ENCODE peak calls at places on chromosomes 12 and 14, in four cellular contexts. R is HCT116, D is fibroblast of mammary gland, A is choroid plexus epithelial cell. Q is an unnamed sample.

GRCh38 chr12:58299371-58299770 is 358.0 kb downstream of the ATP23 start:
- DNase-seq in A (no peak), D (no peak), R (no peak), Q (no peak)

GRCh38 chr12:2057041-2057792 is 4.4 kb downstream of the CACNA1C start:
- DNase-seq in A (peak; percentile 68), D (peak; percentile 57), R (peak; percentile 34), Q (peak; percentile 84)

GRCh38 chr14:88933203-88933602 is 108.8 kb downstream of the TTC8 start:
- DNase-seq in A (peak; percentile 38), R (no peak), D (no peak), Q (no peak)

GRCh38 chr12:14113031-14113430 is 131.6 kb upstream of the GRIN2B start:
- DNase-seq in D (no peak), R (no peak), A (no peak), Q (no peak)

GRCh38 chr14:37544407-37544806 is 50.6 kb downstream of the FOXA1 start:
- DNase-seq in A (no peak), D (no peak), R (no peak), Q (no peak)

GRCh38 chr14:61812347-61813100 is 50.3 kb downstream of the SNAPC1 start:
- DNase-seq in R (no peak), A (peak; percentile 13), D (no peak), Q (no peak)

GRCh38 chr14:24323341-24323740 is 11.5 kb downstream of the ADCY4 start:
- DNase-seq in R (no peak), A (no peak), D (no peak), Q (no peak)

GRCh38 chr12:54356951-54357356 is 7.3 kb downstream of the GPR84 start:
- DNase-seq in A (no peak), R (no peak), D (no peak), Q (no peak)

GRCh38 chr12:24379038-24379437 is 429.6 kb upstream of the SOX5 start:
- DNase-seq in A (no peak), R (no peak), D (no peak), Q (no peak)

GRCh38 chr12:104682790-104683279 is 226.1 kb downstream of the CHST11 start:
- DNase-seq in A (no peak), D (no peak), R (no peak), Q (no peak)

GRCh38 chr12:42086021-42086420 is 58.7 kb downstream of the GXYLT1 start:
- DNase-seq in A (peak; percentile 86), D (peak; percentile 31), R (no peak), Q (no peak)

GRCh38 chr12:26513357-26514043 is 318.1 kb downstream of the SSPN start:
- DNase-seq in D (no peak), R (no peak), A (no peak), Q (no peak)

GRCh38 chr14:61101803-61102548 is 120.9 kb downstream of the SLC38A6 start:
- DNase-seq in R (no peak), A (peak; percentile 75), D (peak; percentile 82), Q (peak; percentile 60)

GRCh38 chr12:52007158-52007921 is 594 bp downstream of the TAMALIN start:
- DNase-seq in R (no peak), D (no peak), A (peak; percentile 31), Q (no peak)

GRCh38 chr14:23185046-23185445 is 1.6 kb upstream of the SLC7A8 start:
- DNase-seq in A (peak; percentile 66), R (no peak), D (peak; percentile 46), Q (no peak)

GRCh38 chr14:33943081-33943480 is 7.8 kb downstream of the EGLN3 start:
- DNase-seq in A (no peak), D (no peak), R (no peak), Q (no peak)

GRCh38 chr12:62861586-62861985 is 73.4 kb downstream of the PPM1H start:
- DNase-seq in D (no peak), R (no peak), A (no peak), Q (no peak)

GRCh38 chr12:88625316-88625715 is 45.0 kb upstream of the KITLG start:
- DNase-seq in D (no peak), A (no peak), R (no peak), Q (no peak)

GRCh38 chr12:34203866-34204620 is 181.7 kb downstream of the ALG10 start:
- DNase-seq in A (no peak), D (no peak), R (no peak), Q (no peak)

GRCh38 chr14:53260928-53261327 is 107.8 kb upstream of the DDHD1 start:
- DNase-seq in D (no peak), R (no peak), A (no peak), Q (no peak)

GRCh38 chr12:129558036-129558435 is 345.8 kb downstream of the TMEM132D start:
- DNase-seq in R (no peak), D (no peak), A (peak; percentile 27), Q (no peak)

GRCh38 chr14:22563987-22564386 is 25.0 kb downstream of the DAD1 start:
- DNase-seq in R (no peak), A (peak; percentile 56), D (no peak), Q (no peak)

GRCh38 chr12:92519284-92519683 is 183.5 kb upstream of the PLEKHG7 start:
- DNase-seq in R (no peak), A (no peak), D (no peak), Q (no peak)

GRCh38 chr12:124024263-124024678 is 51.3 kb downstream of the ZNF664 start:
- DNase-seq in D (no peak), R (no peak), A (no peak), Q (no peak)

GRCh38 chr14:73742520-73743238 is 28.5 kb upstream of the PNMA1 start:
- DNase-seq in D (no peak), R (no peak), A (no peak), Q (no peak)

GRCh38 chr12:42609605-42610004 is 20.1 kb upstream of the PRICKLE1 start:
- DNase-seq in A (peak; percentile 60), R (no peak), D (peak; percentile 40), Q (no peak)

GRCh38 chr14:68328509-68328908 is 464.4 kb downstream of the ZFP36L1 start:
- DNase-seq in A (no peak), R (no peak), D (no peak), Q (no peak)

GRCh38 chr14:68908860-68909259 is 70.2 kb downstream of the ACTN1 start:
- DNase-seq in A (no peak), R (no peak), D (no peak), Q (no peak)

GRCh38 chr12:21476949-21477348 is 24.5 kb downstream of the RECQL start:
- DNase-seq in D (peak; percentile 83), R (no peak), A (peak; percentile 72), Q (no peak)

GRCh38 chr12:130619378-130619970 is 96.6 kb downstream of the RIMBP2 start:
- DNase-seq in R (no peak), D (no peak), A (no peak), Q (no peak)

GRCh38 chr12:12224240-12224940 is 42.5 kb downstream of the LRP6 start:
- DNase-seq in R (no peak), A (peak; percentile 72), D (peak; percentile 38), Q (no peak)

GRCh38 chr12:132581348-132582057 is 28.9 kb downstream of the LRCOL1 start:
- DNase-seq in R (no peak), D (no peak), A (no peak), Q (no peak)

GRCh38 chr12:6092784-6093722 is 31.4 kb downstream of the VWF start:
- DNase-seq in D (peak; percentile 89), A (peak; percentile 82), R (peak; percentile 82), Q (no peak)

GRCh38 chr14:37024166-37024565 is 148.2 kb downstream of the SLC25A21 start:
- DNase-seq in D (no peak), R (no peak), A (no peak), Q (no peak)

GRCh38 chr14:100611811-100612480 is 24.7 kb upstream of the BEGAIN start:
- DNase-seq in D (no peak), A (no peak), R (no peak), Q (no peak)

GRCh38 chr14:19823765-19824164 is 20.2 kb downstream of the OR4N2 start:
- DNase-seq in R (no peak), A (no peak), D (peak; percentile 40), Q (no peak)

GRCh38 chr14:95784137-95784536 is 70.2 kb upstream of the TCL1A start:
- DNase-seq in A (peak; percentile 40), R (no peak), D (peak; percentile 25), Q (no peak)

GRCh38 chr14:52694761-52695480 is 437 bp downstream of the ERO1A start:
- DNase-seq in R (no peak), A (peak; percentile 63), D (peak; percentile 56), Q (no peak)

GRCh38 chr12:113688313-113688712 is 216.6 kb upstream of the LHX5 start:
- DNase-seq in D (no peak), A (no peak), R (no peak), Q (no peak)
- H3K4me3 ChIP-seq in D (no peak overlapping the region), A (no peak overlapping the region), R (no peak overlapping the region), Q (no peak overlapping the region)

DNA sequence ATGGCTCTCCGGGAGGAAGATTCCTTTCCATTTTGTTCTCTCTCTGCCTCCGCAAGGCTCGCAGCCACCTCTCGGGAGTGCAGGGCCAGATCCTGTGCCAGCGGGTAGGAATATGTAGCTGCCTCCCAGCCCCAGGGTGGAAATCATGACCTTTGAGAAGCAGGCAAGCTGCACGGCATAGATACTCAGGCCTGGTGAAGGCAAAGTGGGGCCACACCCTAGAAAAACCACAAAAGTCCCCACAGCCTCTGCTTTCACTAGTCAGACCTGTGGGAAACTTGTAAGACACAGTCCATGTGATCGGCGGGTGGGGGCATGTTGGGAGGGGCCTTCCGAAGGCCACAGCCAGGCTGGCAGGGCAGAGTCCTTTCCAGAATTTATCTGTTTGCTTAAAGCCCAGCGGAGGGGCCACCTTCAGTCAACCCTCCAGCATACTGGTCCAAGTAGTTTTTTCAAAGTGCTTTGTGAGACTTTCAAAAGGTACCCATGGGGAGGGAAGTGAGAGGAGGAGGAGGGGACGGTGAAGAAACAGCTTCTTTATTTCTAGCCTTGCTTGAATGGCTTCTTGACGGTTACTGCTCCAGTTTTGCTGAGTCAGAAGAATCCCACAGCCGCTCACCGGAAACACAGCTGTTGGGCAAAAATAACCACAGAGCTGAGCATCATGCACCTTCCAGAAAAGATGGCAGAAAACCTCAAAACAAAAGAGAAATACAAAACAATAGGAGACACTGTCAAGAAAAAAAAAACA is at the start of gene MAP1LC3B2:
- DNase-seq in A (peak; percentile 83), D (peak; percentile 77), R (peak; percentile 36), Q (no peak)
- H3K4me3 ChIP-seq in A (no peak within 1 kb of the TSS), D (no peak within 1 kb of the TSS), R (no peak within 1 kb of the TSS), Q (no peak within 1 kb of the TSS)

DNA sequence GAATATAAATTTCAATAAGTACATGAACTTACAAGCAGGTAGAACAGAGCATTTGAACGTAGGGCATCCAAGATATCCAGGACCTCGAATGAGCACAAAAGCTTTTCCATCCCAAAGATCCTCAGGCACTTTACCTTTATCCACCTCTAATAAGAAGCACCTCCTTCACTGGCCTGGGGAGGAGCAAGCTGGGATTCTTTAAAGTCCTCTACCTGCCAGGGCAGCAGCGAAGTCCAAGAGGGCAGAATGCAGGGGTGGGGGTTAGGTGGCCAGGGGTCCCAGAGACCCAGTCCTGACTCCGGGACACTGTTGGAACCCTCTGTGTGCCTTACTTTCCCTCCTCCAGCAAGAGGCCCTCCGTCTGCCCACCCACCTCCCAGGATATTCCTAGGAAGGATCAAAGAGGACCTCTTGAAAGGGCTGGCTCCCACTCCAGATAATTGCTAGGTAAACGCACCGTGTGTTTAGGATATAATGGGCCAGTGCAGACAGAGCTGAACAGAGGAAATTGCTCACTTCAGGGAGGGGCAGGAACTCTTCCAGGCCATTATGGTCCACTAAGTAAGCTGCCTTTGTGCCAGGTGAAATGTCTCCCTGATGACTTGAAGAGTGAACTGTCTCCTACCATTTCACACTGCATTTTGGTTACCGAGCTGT is 68.1 kb downstream of the TTC9 start:
- DNase-seq in D (no peak), A (no peak), R (no peak), Q (no peak)
- H3K4me3 ChIP-seq in D (no peak overlapping the region), A (no peak overlapping the region), R (no peak overlapping the region), Q (no peak overlapping the region)

GRCh38 chr12:46801293-46801692 is 24.5 kb downstream of the SLC38A4 start:
- DNase-seq in R (no peak), A (no peak), D (no peak), Q (no peak)
- H3K4me3 ChIP-seq in R (no peak overlapping the region), A (no peak overlapping the region), D (no peak overlapping the region), Q (no peak overlapping the region)

GRCh38 chr12:101743724-101744472 is 4.6 kb upstream of the SYCP3 start:
- DNase-seq in D (no peak), A (no peak), R (no peak), Q (no peak)
- H3K4me3 ChIP-seq in D (no peak overlapping the region), A (no peak overlapping the region), R (no peak overlapping the region), Q (no peak overlapping the region)